ENCODE peak calls at places on chromosomes 16 and 17, in five cellular contexts. W is psoas muscle, U is stomach, O is adrenal gland, S is A549. C is an unnamed sample.

GRCh38 chr17:50903604-50904521 is 37.7 kb upstream of the TOB1 start:
- DNase-seq in W (no peak), U (no peak), O (no peak), S (no peak), C (no peak)

GRCh38 chr17:4789951-4790704 is 1.4 kb downstream of the GLTPD2 start:
- DNase-seq in W (peak; percentile 86), U (peak; percentile 90), O (peak; percentile 90), S (peak; percentile 94), C (peak; percentile 88)

GRCh38 chr16:48434653-48435318 is 49.6 kb upstream of the SIAH1 start:
- DNase-seq in W (no peak), U (no peak), O (peak; percentile 62), S (peak; percentile 80), C (no peak)

GRCh38 chr17:78723001-78723796 is 58.9 kb downstream of the CYTH1 start:
- DNase-seq in W (peak; percentile 45), U (no peak), O (peak; percentile 75), S (no peak), C (peak; percentile 46)

GRCh38 chr16:51637744-51638100 is 486.7 kb upstream of the SALL1 start:
- DNase-seq in W (no peak), U (no peak), O (no peak), S (no peak), C (peak; percentile 77)

GRCh38 chr16:83109736-83110135 is 483.0 kb downstream of the CDH13 start:
- DNase-seq in W (no peak), U (no peak), O (no peak), S (no peak), C (no peak)

GRCh38 chr17:3571043-3571900 is 13.7 kb upstream of the TRPV3 start:
- DNase-seq in W (no peak), U (no peak), O (no peak), S (no peak), C (no peak)

GRCh38 chr17:71142333-71142732 is 973.0 kb downstream of the KCNJ2 start:
- DNase-seq in W (no peak), U (no peak), O (no peak), S (no peak), C (no peak)

GRCh38 chr17:13410214-13410613 is 191.5 kb downstream of the HS3ST3A1 start:
- DNase-seq in W (no peak), U (no peak), O (no peak), S (no peak), C (no peak)

GRCh38 chr17:74185786-74186185 is 17.7 kb upstream of the RPL38 start:
- DNase-seq in W (no peak), U (no peak), O (no peak), S (no peak), C (no peak)

GRCh38 chr17:81801327-81801726 is 2.6 kb upstream of the GCGR start:
- DNase-seq in W (no peak), U (no peak), O (no peak), S (no peak), C (no peak)

GRCh38 chr17:80474231-80474932 is 2.0 kb downstream of the NPTX1 start:
- DNase-seq in W (no peak), U (no peak), O (peak; percentile 71), S (peak; percentile 85), C (peak; percentile 78)

GRCh38 chr17:15651001-15651582 is 31.6 kb upstream of the FBXW10B start:
- DNase-seq in W (no peak), U (no peak), O (no peak), S (peak; percentile 59), C (no peak)

GRCh38 chr17:50589112-50589712 is 28.7 kb downstream of the CACNA1G start:
- DNase-seq in W (no peak), U (peak; percentile 48), O (peak; percentile 79), S (no peak), C (no peak)

GRCh38 chr17:67785122-67785477 is 40.2 kb upstream of the BPTF start:
- DNase-seq in W (no peak), U (no peak), O (no peak), S (no peak), C (no peak)

GRCh38 chr17:38958326-38958725 is 8.9 kb downstream of the FBXO47 start:
- DNase-seq in W (no peak), U (no peak), O (no peak), S (no peak), C (no peak)

GRCh38 chr17:39101139-39101538 is 50.3 kb downstream of the PLXDC1 start:
- DNase-seq in W (no peak), U (no peak), O (no peak), S (no peak), C (no peak)

DNA sequence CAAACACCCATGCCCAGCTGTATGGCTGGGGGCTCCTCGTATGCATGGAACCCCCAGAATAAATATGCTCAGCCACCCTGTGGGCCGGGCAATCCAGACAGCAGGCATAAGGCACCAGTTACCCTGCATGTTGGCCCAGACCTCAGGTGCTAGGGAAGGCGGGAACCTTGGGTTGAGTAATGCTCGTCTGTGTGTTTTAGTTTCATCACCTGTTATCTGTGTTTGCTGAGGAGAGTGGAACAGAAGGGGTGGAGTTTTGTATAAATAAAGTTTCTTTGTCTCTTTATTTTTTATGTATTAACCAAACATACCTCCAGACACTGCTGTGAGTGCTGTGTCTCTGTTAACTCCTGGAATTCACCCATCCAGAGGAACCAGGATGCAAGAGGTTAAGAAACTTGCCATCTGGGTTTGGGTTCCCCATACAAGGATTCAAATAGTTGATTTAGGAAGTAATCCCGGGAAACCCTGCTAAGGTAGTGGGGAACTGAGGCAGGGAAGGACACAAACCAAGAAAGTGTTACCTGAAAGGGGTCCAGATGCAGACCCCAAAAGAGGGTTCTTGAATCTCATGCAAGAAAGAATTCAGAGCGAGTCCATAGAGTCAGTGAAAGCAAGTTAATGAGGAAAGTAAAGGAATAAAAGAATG is 37.4 kb upstream of the IL21R start:
- DNase-seq in W (no peak), U (peak; percentile 62), O (no peak), S (peak; percentile 84), C (no peak)
- H3K27ac ChIP-seq in W (no peak overlapping the region), U (peak overlapping the region; percentile 69), O (peak overlapping the region; percentile 38), S (peak overlapping the region; percentile 68), C (no peak overlapping the region)

DNA sequence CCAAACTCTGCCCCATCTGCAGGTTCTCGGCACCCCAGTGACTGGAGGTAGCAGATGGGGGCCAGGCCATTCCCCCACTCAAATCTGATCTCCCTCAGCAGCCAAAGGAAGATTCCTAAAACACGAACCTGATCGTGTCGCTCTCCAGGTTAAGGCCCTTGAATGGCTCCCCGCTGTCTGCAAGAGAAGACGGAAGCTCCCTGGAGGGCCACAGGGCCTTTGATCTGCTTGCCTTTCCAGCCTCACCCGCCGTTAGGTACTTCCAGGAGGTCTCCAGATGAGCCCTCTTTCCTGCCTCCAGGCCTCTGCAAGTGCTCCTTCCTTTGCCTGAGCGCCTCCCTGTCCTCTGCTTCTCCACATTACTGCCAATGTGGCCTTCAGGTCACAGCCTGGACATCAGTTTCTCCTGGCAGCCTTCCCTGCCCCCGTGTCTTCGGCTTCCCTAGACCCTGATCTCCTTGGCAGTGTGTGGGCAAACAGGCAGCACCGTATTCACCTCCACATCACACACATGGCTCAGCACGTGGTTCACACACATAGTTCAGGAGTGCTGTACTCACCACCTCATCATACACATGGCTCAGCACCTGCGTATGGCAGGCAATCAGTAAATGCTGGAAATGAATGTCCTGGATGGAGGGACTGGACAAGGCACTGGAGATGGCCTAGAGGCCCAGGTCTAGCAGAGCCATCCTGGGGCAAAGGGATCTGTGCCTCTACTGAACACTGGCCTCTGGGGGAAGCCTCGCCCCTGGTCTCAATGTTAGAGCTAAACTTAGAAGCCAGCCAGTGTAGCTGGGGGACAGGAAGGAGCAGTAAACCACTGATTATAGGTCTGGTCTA is 26.4 kb upstream of the MRPS23 start:
- DNase-seq in W (no peak), U (no peak), O (no peak), S (no peak), C (no peak)
- H3K27ac ChIP-seq in W (peak overlapping the region; percentile 84), U (peak overlapping the region; percentile 87), O (peak overlapping the region; percentile 95), S (peak overlapping the region; percentile 95), C (peak overlapping the region; percentile 99)

DNA sequence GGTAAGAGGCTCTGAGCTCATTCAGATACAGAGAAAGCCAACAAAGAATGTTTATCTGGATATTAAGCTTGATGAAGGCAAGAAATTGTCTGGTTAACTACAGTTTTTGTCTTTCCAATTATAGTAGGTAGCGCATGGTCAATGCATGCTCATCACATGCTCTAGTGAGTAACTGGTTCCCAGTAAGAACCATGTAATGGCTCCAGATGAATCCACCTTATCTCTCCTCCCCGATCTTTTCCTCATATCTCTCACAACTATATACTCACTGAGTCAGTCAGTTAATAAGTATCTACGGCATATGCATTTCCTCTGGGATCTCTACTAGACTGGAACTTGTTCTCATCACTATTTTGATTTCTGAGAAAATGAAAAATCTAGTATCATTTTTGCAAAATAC is 340.7 kb upstream of the DYNLRB2 start:
- DNase-seq in W (no peak), U (no peak), O (no peak), S (peak; percentile 40), C (no peak)
- H3K27ac ChIP-seq in W (no peak overlapping the region), U (no peak overlapping the region), O (no peak overlapping the region), S (peak overlapping the region; percentile 88), C (no peak overlapping the region)

GRCh38 chr16:17775061-17775460 is 304.3 kb upstream of the XYLT1 start:
- DNase-seq in W (no peak), U (no peak), O (no peak), S (no peak), C (no peak)

GRCh38 chr16:17777461-17777863 is 306.7 kb upstream of the XYLT1 start:
- DNase-seq in W (no peak), U (no peak), O (no peak), S (no peak), C (no peak)

GRCh38 chr16:17773698-17774101 is 302.9 kb upstream of the XYLT1 start:
- DNase-seq in W (no peak), U (no peak), O (peak; percentile 83), S (no peak), C (no peak)

GRCh38 chr16:17776888-17777287 is 306.1 kb upstream of the XYLT1 start:
- DNase-seq in W (no peak), U (no peak), O (no peak), S (no peak), C (no peak)

GRCh38 chr16:17776465-17776864 is 305.7 kb upstream of the XYLT1 start:
- DNase-seq in W (no peak), U (no peak), O (no peak), S (no peak), C (no peak)
- H3K27ac ChIP-seq in W (no peak overlapping the region), U (no peak overlapping the region), O (no peak overlapping the region), S (no peak overlapping the region), C (no peak overlapping the region)

DNA sequence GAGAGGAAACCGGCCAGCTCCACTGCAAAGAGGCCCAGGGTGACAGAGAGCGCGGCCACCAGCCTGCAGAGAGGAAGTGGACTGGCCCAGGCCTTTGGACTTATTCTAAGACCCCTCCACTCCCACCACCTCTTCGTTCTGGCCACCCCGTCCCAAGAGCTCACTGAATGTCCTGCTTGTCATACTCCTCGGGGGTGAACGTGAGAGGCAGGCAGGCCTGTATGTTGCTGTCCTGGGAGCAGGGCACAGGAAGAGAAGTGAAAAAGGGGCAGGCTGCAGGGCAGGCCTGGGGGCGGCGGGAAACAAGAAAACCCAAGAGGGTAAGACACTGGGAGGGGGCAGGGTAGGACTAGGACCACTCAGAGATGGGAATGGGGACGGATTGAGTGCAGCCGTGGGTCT is 384 bp downstream of the TMEM107 start:
- DNase-seq in W (no peak), U (no peak), O (peak; percentile 61), S (peak; percentile 39), C (no peak)
- H3K27ac ChIP-seq in W (peak overlapping the region; percentile 37), U (peak overlapping the region; percentile 85), O (peak overlapping the region; percentile 79), S (peak overlapping the region; percentile 91), C (peak overlapping the region; percentile 89)

GRCh38 chr16:1548234-1548633 is 14.8 kb downstream of the TMEM204 start:
- DNase-seq in W (no peak), U (no peak), O (no peak), S (no peak), C (no peak)
- H3K27ac ChIP-seq in W (peak overlapping the region; percentile 56), U (peak overlapping the region; percentile 30), O (peak overlapping the region; percentile 89), S (no peak overlapping the region), C (no peak overlapping the region)

C was measured in WERI-Rb-1.